ENCODE peak calls at places on chromosome 16, in ten cellular contexts. One of them, this sample, is unnamed.

GRCh38 chr16:10729649-10730048 is 14.0 kb upstream of the NUBP1 start:
- DNase-seq in mesendoderm: peak
- DNase-seq in heart right ventricle: no peak
- DNase-seq in CD4-positive, alpha-beta T cell: no peak
- DNase-seq in HCT116: peak
- DNase-seq in SK-N-SH: no peak
- DNase-seq in mammary epithelial cell: peak
- DNase-seq in IMR-90: peak
- DNase-seq in CD8-positive, alpha-beta T cell: no peak
- DNase-seq in right atrium auricular region: no peak
- DNase-seq in this sample: peak

GRCh38 chr16:77689971-77690370 is 32.3 kb upstream of the NUDT7 start:
- DNase-seq in mesendoderm: no peak
- DNase-seq in heart right ventricle: no peak
- DNase-seq in CD4-positive, alpha-beta T cell: no peak
- DNase-seq in HCT116: no peak
- DNase-seq in SK-N-SH: no peak
- DNase-seq in mammary epithelial cell: no peak
- DNase-seq in IMR-90: no peak
- DNase-seq in CD8-positive, alpha-beta T cell: no peak
- DNase-seq in right atrium auricular region: no peak
- DNase-seq in this sample: no peak

GRCh38 chr16:57795431-57795878 is 6.8 kb downstream of the KIFC3 start:
- DNase-seq in mesendoderm: peak
- DNase-seq in heart right ventricle: peak
- DNase-seq in CD4-positive, alpha-beta T cell: no peak
- DNase-seq in HCT116: peak
- DNase-seq in SK-N-SH: peak
- DNase-seq in mammary epithelial cell: peak
- DNase-seq in IMR-90: peak
- DNase-seq in CD8-positive, alpha-beta T cell: no peak
- DNase-seq in right atrium auricular region: no peak
- DNase-seq in this sample: peak

GRCh38 chr16:83137326-83137770 is 510.6 kb downstream of the CDH13 start:
- DNase-seq in mesendoderm: no peak
- DNase-seq in heart right ventricle: no peak
- DNase-seq in CD4-positive, alpha-beta T cell: no peak
- DNase-seq in HCT116: no peak
- DNase-seq in SK-N-SH: no peak
- DNase-seq in mammary epithelial cell: peak
- DNase-seq in IMR-90: peak
- DNase-seq in CD8-positive, alpha-beta T cell: no peak
- DNase-seq in right atrium auricular region: no peak
- DNase-seq in this sample: no peak

GRCh38 chr16:57663917-57664661 is 4.0 kb upstream of the ADGRG3 start:
- DNase-seq in mesendoderm: peak
- DNase-seq in heart right ventricle: no peak
- DNase-seq in CD4-positive, alpha-beta T cell: no peak
- DNase-seq in HCT116: no peak
- DNase-seq in SK-N-SH: no peak
- DNase-seq in mammary epithelial cell: no peak
- DNase-seq in IMR-90: no peak
- DNase-seq in CD8-positive, alpha-beta T cell: no peak
- DNase-seq in right atrium auricular region: no peak
- DNase-seq in this sample: no peak

GRCh38 chr16:3819741-3820724 is 60.5 kb downstream of the CREBBP start:
- DNase-seq in mesendoderm: no peak
- DNase-seq in heart right ventricle: no peak
- DNase-seq in CD4-positive, alpha-beta T cell: no peak
- DNase-seq in HCT116: peak
- DNase-seq in SK-N-SH: peak
- DNase-seq in mammary epithelial cell: peak
- DNase-seq in IMR-90: peak
- DNase-seq in CD8-positive, alpha-beta T cell: no peak
- DNase-seq in right atrium auricular region: no peak
- DNase-seq in this sample: no peak

GRCh38 chr16:28009586-28010373 is 53.7 kb downstream of the GSG1L start:
- DNase-seq in mesendoderm: no peak
- DNase-seq in heart right ventricle: no peak
- DNase-seq in CD4-positive, alpha-beta T cell: no peak
- DNase-seq in HCT116: no peak
- DNase-seq in SK-N-SH: no peak
- DNase-seq in mammary epithelial cell: no peak
- DNase-seq in IMR-90: no peak
- DNase-seq in CD8-positive, alpha-beta T cell: no peak
- DNase-seq in right atrium auricular region: no peak
- DNase-seq in this sample: no peak

GRCh38 chr16:21626659-21627277 is 25.6 kb downstream of the IGSF6 start:
- DNase-seq in mesendoderm: no peak
- DNase-seq in heart right ventricle: no peak
- DNase-seq in CD4-positive, alpha-beta T cell: no peak
- DNase-seq in HCT116: peak
- DNase-seq in SK-N-SH: peak
- DNase-seq in mammary epithelial cell: peak
- DNase-seq in IMR-90: peak
- DNase-seq in CD8-positive, alpha-beta T cell: no peak
- DNase-seq in right atrium auricular region: no peak
- DNase-seq in this sample: no peak

GRCh38 chr16:66741131-66741900 is 10.1 kb downstream of the DYNC1LI2 start:
- DNase-seq in mesendoderm: peak
- DNase-seq in heart right ventricle: peak
- DNase-seq in CD4-positive, alpha-beta T cell: no peak
- DNase-seq in HCT116: peak
- DNase-seq in SK-N-SH: peak
- DNase-seq in mammary epithelial cell: peak
- DNase-seq in IMR-90: peak
- DNase-seq in CD8-positive, alpha-beta T cell: no peak
- DNase-seq in right atrium auricular region: peak
- DNase-seq in this sample: peak

GRCh38 chr16:69669577-69669976 is 56.8 kb downstream of the NQO1 start:
- DNase-seq in mesendoderm: no peak
- DNase-seq in heart right ventricle: no peak
- DNase-seq in CD4-positive, alpha-beta T cell: no peak
- DNase-seq in HCT116: no peak
- DNase-seq in SK-N-SH: no peak
- DNase-seq in mammary epithelial cell: no peak
- DNase-seq in IMR-90: no peak
- DNase-seq in CD8-positive, alpha-beta T cell: no peak
- DNase-seq in right atrium auricular region: no peak
- DNase-seq in this sample: no peak

GRCh38 chr16:48003226-48003907 is 152.4 kb downstream of the ABCC12 start:
- DNase-seq in mesendoderm: peak
- DNase-seq in heart right ventricle: no peak
- DNase-seq in CD4-positive, alpha-beta T cell: no peak
- DNase-seq in HCT116: no peak
- DNase-seq in SK-N-SH: no peak
- DNase-seq in mammary epithelial cell: peak
- DNase-seq in IMR-90: no peak
- DNase-seq in CD8-positive, alpha-beta T cell: no peak
- DNase-seq in right atrium auricular region: no peak
- DNase-seq in this sample: no peak

GRCh38 chr16:68993885-68994284 is 111.6 kb upstream of the HAS3 start:
- DNase-seq in mesendoderm: no peak
- DNase-seq in heart right ventricle: no peak
- DNase-seq in CD4-positive, alpha-beta T cell: no peak
- DNase-seq in HCT116: no peak
- DNase-seq in SK-N-SH: no peak
- DNase-seq in mammary epithelial cell: peak
- DNase-seq in IMR-90: peak
- DNase-seq in CD8-positive, alpha-beta T cell: no peak
- DNase-seq in right atrium auricular region: no peak
- DNase-seq in this sample: no peak

GRCh38 chr16:88638323-88639230 is at the start of gene IL17C:
- DNase-seq in mesendoderm: no peak
- DNase-seq in heart right ventricle: no peak
- DNase-seq in CD4-positive, alpha-beta T cell: no peak
- DNase-seq in HCT116: no peak
- DNase-seq in SK-N-SH: no peak
- DNase-seq in mammary epithelial cell: peak
- DNase-seq in IMR-90: no peak
- DNase-seq in CD8-positive, alpha-beta T cell: no peak
- DNase-seq in right atrium auricular region: no peak
- DNase-seq in this sample: no peak

GRCh38 chr16:67558859-67559258 is 3.5 kb upstream of the CTCF start:
- DNase-seq in mesendoderm: no peak
- DNase-seq in heart right ventricle: no peak
- DNase-seq in CD4-positive, alpha-beta T cell: no peak
- DNase-seq in HCT116: no peak
- DNase-seq in SK-N-SH: no peak
- DNase-seq in mammary epithelial cell: no peak
- DNase-seq in IMR-90: no peak
- DNase-seq in CD8-positive, alpha-beta T cell: no peak
- DNase-seq in right atrium auricular region: no peak
- DNase-seq in this sample: no peak

GRCh38 chr16:54672500-54672899 is 258.2 kb upstream of the IRX5 start:
- DNase-seq in mesendoderm: no peak
- DNase-seq in heart right ventricle: no peak
- DNase-seq in CD4-positive, alpha-beta T cell: no peak
- DNase-seq in HCT116: no peak
- DNase-seq in SK-N-SH: no peak
- DNase-seq in mammary epithelial cell: no peak
- DNase-seq in IMR-90: no peak
- DNase-seq in CD8-positive, alpha-beta T cell: no peak
- DNase-seq in right atrium auricular region: no peak
- DNase-seq in this sample: no peak

GRCh38 chr16:11795887-11796226 is 1.2 kb downstream of the ZC3H7A start:
- DNase-seq in mesendoderm: no peak
- DNase-seq in heart right ventricle: no peak
- DNase-seq in CD4-positive, alpha-beta T cell: no peak
- DNase-seq in HCT116: no peak
- DNase-seq in SK-N-SH: no peak
- DNase-seq in mammary epithelial cell: no peak
- DNase-seq in IMR-90: no peak
- DNase-seq in CD8-positive, alpha-beta T cell: no peak
- DNase-seq in right atrium auricular region: no peak
- DNase-seq in this sample: no peak
- H3K27ac ChIP-seq in mesendoderm: no peak
- H3K27ac ChIP-seq in heart right ventricle: peak
- H3K27ac ChIP-seq in CD4-positive, alpha-beta T cell: peak
- H3K27ac ChIP-seq in HCT116: peak
- H3K27ac ChIP-seq in SK-N-SH: peak
- H3K27ac ChIP-seq in mammary epithelial cell: peak
- H3K27ac ChIP-seq in IMR-90: peak
- H3K27ac ChIP-seq in CD8-positive, alpha-beta T cell: peak
- H3K27ac ChIP-seq in right atrium auricular region: peak
- H3K27ac ChIP-seq in this sample: peak

GRCh38 chr16:79767597-79768280 is 167.2 kb upstream of the MAF start:
- DNase-seq in mesendoderm: peak
- DNase-seq in heart right ventricle: no peak
- DNase-seq in CD4-positive, alpha-beta T cell: no peak
- DNase-seq in HCT116: no peak
- DNase-seq in SK-N-SH: no peak
- DNase-seq in mammary epithelial cell: peak
- DNase-seq in IMR-90: no peak
- DNase-seq in CD8-positive, alpha-beta T cell: no peak
- DNase-seq in right atrium auricular region: no peak
- DNase-seq in this sample: no peak
- H3K27ac ChIP-seq in mesendoderm: no peak
- H3K27ac ChIP-seq in heart right ventricle: peak
- H3K27ac ChIP-seq in CD4-positive, alpha-beta T cell: no peak
- H3K27ac ChIP-seq in HCT116: no peak
- H3K27ac ChIP-seq in SK-N-SH: no peak
- H3K27ac ChIP-seq in mammary epithelial cell: peak
- H3K27ac ChIP-seq in IMR-90: no peak
- H3K27ac ChIP-seq in CD8-positive, alpha-beta T cell: no peak
- H3K27ac ChIP-seq in right atrium auricular region: peak
- H3K27ac ChIP-seq in this sample: peak

GRCh38 chr16:19418200-19418599 is 517 bp downstream of the TMC5 start:
- DNase-seq in mesendoderm: no peak
- DNase-seq in heart right ventricle: no peak
- DNase-seq in CD4-positive, alpha-beta T cell: no peak
- DNase-seq in HCT116: no peak
- DNase-seq in SK-N-SH: no peak
- DNase-seq in mammary epithelial cell: no peak
- DNase-seq in IMR-90: no peak
- DNase-seq in CD8-positive, alpha-beta T cell: no peak
- DNase-seq in right atrium auricular region: no peak
- DNase-seq in this sample: no peak
- H3K27ac ChIP-seq in mesendoderm: no peak
- H3K27ac ChIP-seq in heart right ventricle: no peak
- H3K27ac ChIP-seq in CD4-positive, alpha-beta T cell: no peak
- H3K27ac ChIP-seq in HCT116: peak
- H3K27ac ChIP-seq in SK-N-SH: no peak
- H3K27ac ChIP-seq in mammary epithelial cell: no peak
- H3K27ac ChIP-seq in IMR-90: no peak
- H3K27ac ChIP-seq in CD8-positive, alpha-beta T cell: no peak
- H3K27ac ChIP-seq in right atrium auricular region: no peak
- H3K27ac ChIP-seq in this sample: peak

GRCh38 chr16:50677351-50677750 is 3.8 kb downstream of the SNX20 start:
- DNase-seq in mesendoderm: no peak
- DNase-seq in heart right ventricle: no peak
- DNase-seq in CD4-positive, alpha-beta T cell: no peak
- DNase-seq in HCT116: no peak
- DNase-seq in SK-N-SH: peak
- DNase-seq in mammary epithelial cell: no peak
- DNase-seq in IMR-90: no peak
- DNase-seq in CD8-positive, alpha-beta T cell: no peak
- DNase-seq in right atrium auricular region: no peak
- DNase-seq in this sample: no peak

GRCh38 chr16:50679676-50680555 is 1.2 kb downstream of the SNX20 start:
- DNase-seq in mesendoderm: no peak
- DNase-seq in heart right ventricle: no peak
- DNase-seq in CD4-positive, alpha-beta T cell: no peak
- DNase-seq in HCT116: no peak
- DNase-seq in SK-N-SH: no peak
- DNase-seq in mammary epithelial cell: no peak
- DNase-seq in IMR-90: no peak
- DNase-seq in CD8-positive, alpha-beta T cell: no peak
- DNase-seq in right atrium auricular region: no peak
- DNase-seq in this sample: no peak

GRCh38 chr16:50680907-50681885 is at the start of gene SNX20:
- DNase-seq in mesendoderm: no peak
- DNase-seq in heart right ventricle: no peak
- DNase-seq in CD4-positive, alpha-beta T cell: peak
- DNase-seq in HCT116: no peak
- DNase-seq in SK-N-SH: no peak
- DNase-seq in mammary epithelial cell: no peak
- DNase-seq in IMR-90: no peak
- DNase-seq in CD8-positive, alpha-beta T cell: peak
- DNase-seq in right atrium auricular region: no peak
- DNase-seq in this sample: no peak

GRCh38 chr16:50680556-50680893 is 587 bp downstream of the SNX20 start:
- DNase-seq in mesendoderm: no peak
- DNase-seq in heart right ventricle: no peak
- DNase-seq in CD4-positive, alpha-beta T cell: no peak
- DNase-seq in HCT116: no peak
- DNase-seq in SK-N-SH: no peak
- DNase-seq in mammary epithelial cell: no peak
- DNase-seq in IMR-90: no peak
- DNase-seq in CD8-positive, alpha-beta T cell: no peak
- DNase-seq in right atrium auricular region: no peak
- DNase-seq in this sample: no peak

DNA sequence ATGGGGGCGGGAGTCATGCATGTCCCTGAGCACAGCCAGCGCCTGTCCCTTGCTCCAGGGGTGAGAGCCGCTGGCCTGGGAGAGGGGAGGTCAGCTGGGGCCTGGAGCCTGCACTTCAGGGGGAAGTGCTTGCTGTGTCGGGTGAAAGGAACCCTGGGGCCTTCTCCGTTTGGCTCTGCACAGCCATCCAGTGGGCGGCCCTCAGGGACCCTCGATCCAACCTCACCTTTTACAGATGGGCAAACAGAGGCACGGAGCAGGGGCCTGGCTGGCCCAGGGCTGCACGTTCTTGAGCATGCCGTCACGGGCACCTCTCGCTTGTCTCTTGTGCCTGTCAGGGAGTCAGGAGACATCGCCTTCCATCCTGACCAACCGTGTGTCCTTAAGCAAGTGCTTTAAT is 1.8 kb downstream of the SNX20 start:
- DNase-seq in mesendoderm: no peak
- DNase-seq in heart right ventricle: no peak
- DNase-seq in CD4-positive, alpha-beta T cell: no peak
- DNase-seq in HCT116: no peak
- DNase-seq in SK-N-SH: no peak
- DNase-seq in mammary epithelial cell: no peak
- DNase-seq in IMR-90: no peak
- DNase-seq in CD8-positive, alpha-beta T cell: no peak
- DNase-seq in right atrium auricular region: no peak
- DNase-seq in this sample: no peak
- H3K27ac ChIP-seq in mesendoderm: no peak
- H3K27ac ChIP-seq in heart right ventricle: no peak
- H3K27ac ChIP-seq in CD4-positive, alpha-beta T cell: peak
- H3K27ac ChIP-seq in HCT116: no peak
- H3K27ac ChIP-seq in SK-N-SH: no peak
- H3K27ac ChIP-seq in mammary epithelial cell: no peak
- H3K27ac ChIP-seq in IMR-90: no peak
- H3K27ac ChIP-seq in CD8-positive, alpha-beta T cell: peak
- H3K27ac ChIP-seq in right atrium auricular region: no peak
- H3K27ac ChIP-seq in this sample: no peak